ENCODE peak calls at places on chromosomes 5 and 9, in six cellular contexts. W is pancreas, C is keratinocyte, G is tibial artery, M is cardiac muscle cell, Q is heart left ventricle. E is an unnamed sample. For H3K4me1 and H3K9me3, the result is how much of the 10 kb centered on the place peaks cover.

GRCh38 chr5:124773291-124774001 is 27.0 kb upstream of the ZNF608 start:
- DNase-seq in M (no peak), Q (no peak), W (no peak), C (no peak), G (no peak), E (no peak)

GRCh38 chr5:131513780-131514179 is 121.2 kb downstream of the RAPGEF6 start:
- DNase-seq in Q (no peak), G (no peak), M (no peak), C (no peak), W (no peak), E (no peak)

GRCh38 chr9:88388886-88389617 is 808 bp downstream of the SPIN1 start:
- DNase-seq in C (no peak), G (peak), W (no peak), Q (peak), M (peak), E (peak)

GRCh38 chr5:9582406-9582805 is 36.5 kb upstream of the SEMA5A start:
- DNase-seq in M (no peak), W (no peak), Q (no peak), C (no peak), G (no peak), E (no peak)

GRCh38 chr5:58085800-58086199 is 374.1 kb downstream of the PLK2 start:
- DNase-seq in C (no peak), G (no peak), Q (no peak), M (no peak), W (peak), E (no peak)

GRCh38 chr5:142944140-142944539 is 174.0 kb downstream of the ARHGAP26 start:
- DNase-seq in Q (no peak), C (no peak), G (no peak), M (no peak), W (no peak), E (no peak)

GRCh38 chr9:120917989-120918630 is 8.5 kb downstream of the TRAF1 start:
- DNase-seq in Q (no peak), G (no peak), M (no peak), C (no peak), W (no peak), E (no peak)

GRCh38 chr5:51657340-51658240 is 274.3 kb downstream of the ISL1 start:
- DNase-seq in G (no peak), W (no peak), C (no peak), M (no peak), Q (no peak), E (no peak)

GRCh38 chr5:20113031-20113685 is 125.2 kb upstream of the CDH18 start:
- DNase-seq in M (no peak), W (no peak), G (no peak), Q (no peak), C (no peak), E (no peak)

GRCh38 chr5:96079075-96079474 is 117.4 kb upstream of the ELL2 start:
- DNase-seq in Q (no peak), C (no peak), W (no peak), M (no peak), G (no peak), E (no peak)

GRCh38 chr9:130627896-130628792 is 36.2 kb upstream of the PRDM12 start:
- DNase-seq in W (no peak), G (peak), M (no peak), Q (no peak), C (no peak), E (no peak)

GRCh38 chr5:109900453-109900852 is 210.7 kb downstream of the MAN2A1 start:
- DNase-seq in C (no peak), Q (no peak), W (no peak), M (peak), G (no peak), E (no peak)

GRCh38 chr9:110638381-110638954 is 30.1 kb upstream of the MUSK start:
- DNase-seq in C (no peak), Q (no peak), G (no peak), M (peak), W (no peak), E (no peak)

GRCh38 chr5:6830643-6831239 is 117.5 kb downstream of the TENT4A start:
- DNase-seq in C (no peak), M (no peak), W (no peak), Q (no peak), G (no peak), E (no peak)

GRCh38 chr9:100379862-100380261 is 27.1 kb upstream of the TEX10 start:
- DNase-seq in G (no peak), Q (no peak), M (no peak), C (no peak), W (no peak), E (no peak)

GRCh38 chr5:37492778-37493555 is 113.8 kb downstream of the WDR70 start:
- DNase-seq in C (no peak), M (no peak), G (no peak), W (no peak), Q (no peak), E (no peak)

GRCh38 chr5:151058891-151059611 is 21.8 kb downstream of the TNIP1 start:
- DNase-seq in M (no peak), W (no peak), Q (peak), G (no peak), C (no peak), E (no peak)

GRCh38 chr9:33458444-33458843 is 11.1 kb upstream of the AQP3 start:
- DNase-seq in Q (no peak), G (no peak), M (no peak), W (no peak), C (peak), E (peak)

GRCh38 chr5:38546691-38547146 is 9.7 kb downstream of the LIFR start:
- DNase-seq in M (no peak), C (no peak), Q (no peak), W (no peak), G (no peak), E (no peak)

GRCh38 chr5:38867071-38867790 is 21.4 kb downstream of the OSMR start:
- DNase-seq in G (no peak), W (no peak), M (no peak), C (no peak), Q (no peak), E (no peak)

GRCh38 chr5:177600458-177601018 is 606 bp downstream of the B4GALT7 start:
- DNase-seq in W (no peak), G (no peak), Q (no peak), C (no peak), M (no peak), E (no peak)

GRCh38 chr9:3441197-3441816 is 84.5 kb downstream of the RFX3 start:
- DNase-seq in W (no peak), Q (peak), G (no peak), M (peak), C (no peak), E (peak)

GRCh38 chr9:38319496-38320173 is 72.9 kb upstream of the ALDH1B1 start:
- DNase-seq in W (no peak), C (no peak), G (no peak), M (no peak), Q (no peak), E (no peak)

GRCh38 chr9:135343733-135344522 is 135.7 kb upstream of the PPP1R26 start:
- DNase-seq in Q (peak), C (no peak), G (no peak), M (peak), W (peak), E (no peak)

GRCh38 chr5:92177926-92178487 is 794.9 kb upstream of the ARRDC3 start:
- DNase-seq in Q (no peak), C (no peak), G (no peak), M (no peak), W (no peak), E (no peak)

GRCh38 chr9:137694962-137695875 is 76.4 kb downstream of the EHMT1 start:
- DNase-seq in C (no peak), M (peak), W (peak), Q (peak), G (no peak), E (peak)

GRCh38 chr9:123162359-123163345 is 105.7 kb downstream of the STRBP start:
- DNase-seq in G (no peak), Q (no peak), W (no peak), C (no peak), M (no peak), E (no peak)

GRCh38 chr5:132467292-132467984 is 23.1 kb downstream of the IRF1 start:
- DNase-seq in M (no peak), Q (no peak), C (no peak), W (no peak), G (peak), E (no peak)

GRCh38 chr5:135318924-135319323 is 80.1 kb downstream of the MACROH2A1 start:
- DNase-seq in G (no peak), M (no peak), W (no peak), C (no peak), Q (no peak), E (no peak)

GRCh38 chr5:139690385-139691274 is 42.5 kb downstream of the CXXC5 start:
- DNase-seq in W (peak), C (no peak), G (peak), M (peak), Q (no peak), E (no peak)

GRCh38 chr9:81312346-81312745 is 377.0 kb downstream of the TLE1 start:
- DNase-seq in Q (no peak), W (no peak), C (no peak), G (no peak), M (no peak), E (no peak)

GRCh38 chr5:126508962-126509279 is 85.7 kb downstream of the GRAMD2B start:
- DNase-seq in W (no peak), M (no peak), G (no peak), Q (no peak), C (no peak), E (peak)

GRCh38 chr9:27489087-27489876 is 34.8 kb upstream of the IFNK start:
- DNase-seq in M (no peak), C (no peak), G (no peak), W (no peak), Q (no peak), E (no peak)

DNA sequence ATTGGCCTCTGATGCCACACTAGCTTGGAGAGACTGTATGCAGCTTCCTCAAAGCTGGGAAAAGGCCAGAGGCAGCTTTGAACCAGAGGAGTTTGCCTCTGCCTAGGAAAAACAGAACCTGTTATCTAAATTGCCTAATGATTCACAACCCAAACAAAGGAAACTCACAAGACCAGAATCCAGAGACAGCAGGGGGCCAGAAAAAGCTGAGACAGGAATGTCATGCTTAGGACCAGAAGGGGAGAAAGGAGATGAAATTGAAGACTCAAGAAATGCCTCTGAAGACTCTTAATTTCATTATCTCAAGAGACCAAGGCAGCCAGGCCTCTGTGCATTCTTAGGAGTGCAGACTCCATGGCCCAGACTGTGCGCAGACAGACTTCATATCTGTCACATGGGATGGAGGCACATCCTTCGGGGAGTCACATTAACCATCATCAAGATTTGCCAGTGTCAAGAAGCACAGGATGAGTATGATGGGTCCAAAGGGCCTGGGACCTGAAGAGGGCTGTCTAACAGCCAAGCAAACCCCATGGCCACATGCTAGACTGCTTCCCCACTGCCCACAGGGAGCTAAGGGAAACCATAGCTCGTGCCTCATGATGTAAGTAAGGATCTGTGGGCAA is 57.3 kb downstream of the ARSB start:
- DNase-seq in C (no peak), M (no peak), Q (no peak), G (no peak), W (no peak), E (no peak)
- H3K4me3 ChIP-seq in C (no peak), M (no peak), Q (no peak), G (no peak), W (no peak), E (no peak)

GRCh38 chr5:111739423-111739822 is 17.6 kb downstream of the NREP start:
- DNase-seq in G (no peak), W (no peak), Q (no peak), C (no peak), M (no peak), E (no peak)
- H3K4me1 ChIP-seq in G (half or more), W (under half), Q (half or more), C (under half), M (half or more), E (under half)

GRCh38 chr9:742914-743594 is 98.4 kb upstream of the DMRT1 start:
- DNase-seq in M (no peak), W (no peak), C (no peak), Q (no peak), G (no peak), E (no peak)
- H3K9me3 ChIP-seq in M (under half), W (under half), C (under half), Q (under half), G (under half), E (under half)

GRCh38 chr5:172895549-172895948 is 61.5 kb downstream of the ERGIC1 start:
- DNase-seq in W (no peak), G (no peak), C (no peak), Q (no peak), M (no peak), E (no peak)

GRCh38 chr5:172896465-172896864 is 62.4 kb downstream of the ERGIC1 start:
- DNase-seq in Q (peak), M (no peak), G (no peak), W (no peak), C (no peak), E (no peak)

GRCh38 chr5:172898513-172899369 is 60.5 kb upstream of the RPL26L1 start:
- DNase-seq in G (no peak), M (no peak), W (no peak), C (no peak), Q (no peak), E (no peak)

GRCh38 chr5:172899436-172899835 is 59.8 kb upstream of the RPL26L1 start:
- DNase-seq in C (no peak), Q (no peak), W (no peak), G (no peak), M (no peak), E (no peak)

GRCh38 chr5:172897691-172898512 is 61.3 kb upstream of the RPL26L1 start:
- DNase-seq in M (no peak), G (no peak), Q (no peak), W (no peak), C (no peak), E (no peak)
- H3K4me3 ChIP-seq in M (no peak), G (peak), Q (peak), W (no peak), C (no peak), E (no peak)

GRCh38 chr9:114602620-114603019 is 8.5 kb upstream of the TMEM268 start:
- DNase-seq in M (no peak), Q (no peak), G (no peak), W (no peak), C (no peak), E (no peak)

GRCh38 chr9:114606068-114606467 is 5.0 kb upstream of the TMEM268 start:
- DNase-seq in C (no peak), G (no peak), W (no peak), Q (no peak), M (no peak), E (no peak)

GRCh38 chr9:114603183-114603582 is 7.9 kb upstream of the TMEM268 start:
- DNase-seq in Q (no peak), W (no peak), C (no peak), G (no peak), M (no peak), E (no peak)

GRCh38 chr9:114606597-114607207 is 4.4 kb upstream of the TMEM268 start:
- DNase-seq in G (no peak), Q (peak), W (peak), M (no peak), C (no peak), E (no peak)

DNA sequence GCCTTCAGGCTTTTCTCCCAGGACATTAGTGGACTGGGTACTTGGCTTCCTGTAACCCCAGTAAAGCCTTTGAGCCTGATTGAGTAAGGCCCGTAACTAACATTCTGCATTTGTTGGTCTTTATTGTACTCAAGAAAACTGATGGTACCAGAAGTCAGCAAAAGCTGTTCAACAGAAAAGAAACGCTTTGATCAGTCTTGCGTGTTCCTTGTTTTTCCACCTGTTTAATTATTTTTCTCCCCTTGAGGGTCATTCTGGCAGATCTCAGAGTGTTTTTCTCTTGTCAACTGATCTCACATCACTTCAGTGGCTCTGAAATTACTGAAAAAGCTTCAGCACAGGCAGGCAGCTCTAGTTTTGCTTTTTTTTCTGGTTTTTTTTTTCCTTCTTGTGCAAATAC is 6.1 kb upstream of the TMEM268 start:
- DNase-seq in W (no peak), G (no peak), C (no peak), M (no peak), Q (no peak), E (no peak)
- H3K4me1 ChIP-seq in W (under half), G (under half), C (under half), M (under half), Q (under half), E (under half)

E was measured in naive thymus-derived CD4-positive, alpha-beta T cell.